ENCODE peak calls at places on chromosomes 3 and 15, in four cellular contexts. O, D, C and I are unnamed samples.

GRCh38 chr15:29233566-29233965 is 36.1 kb downstream of the NSMCE3 start:
- DNase-seq in O (no peak), D (peak; percentile 40), C (no peak), I (no peak)

GRCh38 chr3:116473602-116474001 is 28.3 kb upstream of the LSAMP start:
- DNase-seq in O (no peak), D (peak; percentile 1), C (no peak), I (no peak)

GRCh38 chr3:71087109-71088018 is 496.2 kb downstream of the FOXP1 start:
- DNase-seq in O (no peak), D (peak; percentile 69), C (no peak), I (no peak)

GRCh38 chr15:78343431-78343830 is 3.3 kb downstream of the CRABP1 start:
- DNase-seq in O (no peak), D (no peak), C (no peak), I (no peak)

GRCh38 chr15:78909791-78910228 is 35.0 kb downstream of the CTSH start:
- DNase-seq in O (peak; percentile 68), D (peak; percentile 60), C (no peak), I (peak; percentile 84)

GRCh38 chr3:32175607-32176197 is 62.8 kb upstream of the CMTM8 start:
- DNase-seq in O (peak; percentile 71), D (peak; percentile 78), C (no peak), I (peak; percentile 82)

GRCh38 chr3:32421991-32422859 is 30.6 kb downstream of the CMTM7 start:
- DNase-seq in O (no peak), D (peak; percentile 83), C (peak; percentile 84), I (no peak)

GRCh38 chr15:61621865-61622264 is 392.8 kb upstream of the RORA start:
- DNase-seq in O (no peak), D (no peak), C (no peak), I (no peak)

GRCh38 chr3:85342915-85343314 is 384.1 kb downstream of the CADM2 start:
- DNase-seq in O (peak; percentile 11), D (no peak), C (no peak), I (peak; percentile 61)

GRCh38 chr3:14812196-14812785 is 6.5 kb upstream of the FGD5 start:
- DNase-seq in O (no peak), D (no peak), C (no peak), I (no peak)

GRCh38 chr3:107235193-107235922 is 141.9 kb upstream of the CCDC54 start:
- DNase-seq in O (no peak), D (peak; percentile 62), C (no peak), I (no peak)

GRCh38 chr3:157127268-157127667 is 32.7 kb downstream of the CCNL1 start:
- DNase-seq in O (no peak), D (no peak), C (no peak), I (no peak)

GRCh38 chr3:178097576-178097975 is 438.7 kb upstream of the KCNMB2 start:
- DNase-seq in O (no peak), D (peak; percentile 11), C (no peak), I (no peak)

GRCh38 chr3:126005951-126006350 is 37.0 kb downstream of the ROPN1B start:
- DNase-seq in O (no peak), D (peak; percentile 88), C (no peak), I (no peak)

GRCh38 chr15:85412956-85413854 is 32.8 kb downstream of the AKAP13 start:
- DNase-seq in O (no peak), D (peak; percentile 97), C (peak; percentile 20), I (no peak)

GRCh38 chr15:57527382-57528091 is 64.2 kb upstream of the MYZAP start:
- DNase-seq in O (peak; percentile 71), D (peak; percentile 85), C (peak; percentile 32), I (peak; percentile 89)

GRCh38 chr3:40645883-40646282 is 121.1 kb downstream of the ZNF621 start:
- DNase-seq in O (no peak), D (no peak), C (peak; percentile 25), I (peak; percentile 26)